ENCODE peak calls at places on chromosome 1, in five cellular contexts. W, N, S, F and B are unnamed samples.

GRCh38 chr1:22454476-22455056 is 2.9 kb downstream of the ZBTB40 start:
- DNase-seq in W (no peak), N (no peak), S (no peak), F (no peak), B (no peak)

GRCh38 chr1:152111515-152111968 is 3.7 kb downstream of the TCHH start:
- DNase-seq in W (no peak), N (peak; percentile 39), S (no peak), F (no peak), B (peak; percentile 75)

GRCh38 chr1:243705585-243705984 is 144.5 kb downstream of the AKT3 start:
- DNase-seq in W (no peak), N (no peak), S (no peak), F (no peak), B (no peak)

GRCh38 chr1:156804572-156805243 is 11.9 kb downstream of the SH2D2A start:
- DNase-seq in W (no peak), N (no peak), S (no peak), F (no peak), B (no peak)

GRCh38 chr1:162177126-162177525 is 107.6 kb downstream of the NOS1AP start:
- DNase-seq in W (no peak), N (no peak), S (no peak), F (no peak), B (no peak)

GRCh38 chr1:2237773-2238172 is 9.7 kb downstream of the SKI start:
- DNase-seq in W (no peak), N (no peak), S (no peak), F (no peak), B (no peak)

GRCh38 chr1:81801834-81802531 is 1.2 kb downstream of the ADGRL2 start:
- DNase-seq in W (no peak), N (no peak), S (no peak), F (no peak), B (peak; percentile 60)

GRCh38 chr1:206912445-206913095 is 9.2 kb downstream of the FCMR start:
- DNase-seq in W (no peak), N (peak; percentile 61), S (peak; percentile 33), F (no peak), B (peak; percentile 75)

GRCh38 chr1:30407862-30408580 is 315.4 kb downstream of the MATN1 start:
- DNase-seq in W (no peak), N (no peak), S (no peak), F (no peak), B (no peak)